ENCODE peak calls at places on chromosomes 1 and 21, in five cellular contexts. N is NCI-H345; F is activated CD8-positive, alpha-beta memory T cell treated with anti-CD3 and anti-CD28 coated beads, Interleukin-2, amount 50 U/mL, for 48 hours; W is stimulated activated CD4-positive, alpha-beta T cell treated with anti-CD3 and anti-CD28 coated beads, Interleukin-2, amount 100 ng/mL, for 48 hours; X is H54. U is an unnamed sample.

GRCh38 chr1:53336146-53336545 is 8.3 kb upstream of the LRP8 start:
- DNase-seq in N (no peak), W (no peak), X (no peak), F (no peak), U (no peak)

GRCh38 chr1:168643152-168643551 is 66.7 kb downstream of the XCL1 start:
- DNase-seq in W (no peak), F (no peak), N (no peak), X (no peak), U (no peak)

GRCh38 chr1:203860396-203860951 is 925 bp upstream of the SNRPE start:
- DNase-seq in N (no peak), F (no peak), X (no peak), W (no peak), U (peak)

GRCh38 chr1:196455697-196456096 is 152.5 kb downstream of the KCNT2 start:
- DNase-seq in N (no peak), X (no peak), F (no peak), W (no peak), U (no peak)

GRCh38 chr21:16422702-16423101 is 692.9 kb downstream of the USP25 start:
- DNase-seq in W (no peak), X (no peak), F (no peak), N (no peak), U (no peak)

GRCh38 chr1:16617101-16617727 is 3.9 kb upstream of the NBPF1 start:
- DNase-seq in X (no peak), F (peak), W (no peak), N (no peak), U (no peak)

GRCh38 chr1:210857724-210858123 is 276.2 kb downstream of the KCNH1 start:
- DNase-seq in F (no peak), W (no peak), N (no peak), X (no peak), U (no peak)

GRCh38 chr1:117646007-117646913 is 40.4 kb downstream of the TENT5C start:
- DNase-seq in F (no peak), W (no peak), N (no peak), X (no peak), U (no peak)

GRCh38 chr1:52424238-52424637 is 19.8 kb downstream of the PRPF38A start:
- DNase-seq in N (no peak), X (no peak), W (no peak), F (no peak), U (no peak)

GRCh38 chr1:9228589-9228988 is 6.0 kb upstream of the H6PD start:
- DNase-seq in W (no peak), X (no peak), F (no peak), N (no peak), U (no peak)

GRCh38 chr1:64895500-64895899 is 70.8 kb downstream of the JAK1 start:
- DNase-seq in W (no peak), N (no peak), F (no peak), X (no peak), U (no peak)

GRCh38 chr1:181577475-181577874 is 94.2 kb downstream of the CACNA1E start:
- DNase-seq in X (no peak), W (no peak), F (no peak), N (no peak), U (no peak)

GRCh38 chr21:40668535-40669275 is 178.3 kb downstream of the DSCAM start:
- DNase-seq in N (no peak), X (no peak), F (no peak), W (no peak), U (no peak)

GRCh38 chr1:156368889-156369684 is at the start of gene RHBG:
- DNase-seq in X (no peak), N (no peak), F (no peak), W (no peak), U (peak)

GRCh38 chr1:67626495-67627235 is 58.3 kb upstream of the GADD45A start:
- DNase-seq in W (no peak), N (no peak), X (peak), F (no peak), U (no peak)

GRCh38 chr21:24896735-24897124 is 710.6 kb downstream of the MRPL39 start:
- DNase-seq in N (no peak), F (no peak), W (no peak), X (no peak), U (no peak)

GRCh38 chr1:212760126-212760823 is 31.3 kb downstream of the NSL1 start:
- DNase-seq in N (no peak), F (peak), W (peak), X (no peak), U (no peak)

GRCh38 chr1:151198254-151199127 is at the start of gene PIP5K1A:
- DNase-seq in W (peak), X (peak), N (peak), F (peak), U (peak)

GRCh38 chr1:198890531-198890930 is 251.7 kb downstream of the PTPRC start:
- DNase-seq in F (no peak), N (peak), W (no peak), X (no peak), U (peak)

GRCh38 chr21:37365657-37366487 is 701 bp upstream of the DYRK1A start:
- DNase-seq in W (peak), X (peak), F (peak), N (peak), U (peak)

GRCh38 chr1:247487057-247487456 is 29.2 kb upstream of the OR2B11 start:
- DNase-seq in X (peak), W (no peak), F (no peak), N (peak), U (no peak)

GRCh38 chr1:89523597-89524368 is 846 bp upstream of the LRRC8B start:
- DNase-seq in X (no peak), W (peak), F (no peak), N (peak), U (peak)

GRCh38 chr1:47752560-47752959 is 244.6 kb downstream of the TRABD2B start:
- DNase-seq in N (no peak), W (no peak), F (peak), X (no peak), U (no peak)

GRCh38 chr21:34595457-34595856 is 19.5 kb downstream of the RCAN1 start:
- DNase-seq in F (no peak), W (no peak), N (peak), X (no peak), U (no peak)

U was measured in NCI-H146.